ENCODE peak calls at places on chromosomes 16 and 17, in seven cellular contexts. P is amygdala; F is sigmoid colon; B is activated T-cell treated with anti-CD3 and anti-CD28 coated beads, Interleukin-2, amount 50 U/mL, for 4 hours; S is activated CD4-positive, alpha-beta T cell treated with anti-CD3 and anti-CD28 coated beads for 1 hour; I is memory B cell; T is AG04449. R is an unnamed sample.

GRCh38 chr17:81939218-81939617 is 2.1 kb upstream of the PYCR1 start:
- DNase-seq in P (no peak), F (no peak), B (no peak), S (no peak), I (no peak), T (no peak), R (no peak)

GRCh38 chr17:60510031-60510430 is 16.0 kb downstream of the APPBP2 start:
- DNase-seq in P (no peak), F (no peak), B (no peak), S (no peak), I (no peak), T (no peak), R (no peak)

GRCh38 chr17:61349350-61349749 is 50.3 kb upstream of the TBX2 start:
- DNase-seq in P (no peak), F (no peak), B (no peak), S (no peak), I (no peak), T (no peak), R (no peak)

GRCh38 chr17:13575466-13575865 is 26.3 kb downstream of the HS3ST3A1 start:
- DNase-seq in P (no peak), F (no peak), B (no peak), S (no peak), I (no peak), T (no peak), R (no peak)

GRCh38 chr16:70476272-70477020 is 22.1 kb downstream of the FCSK start:
- DNase-seq in P (no peak), F (no peak), B (no peak), S (no peak), I (no peak), T (peak), R (no peak)

GRCh38 chr17:76542566-76542971 is 2.7 kb downstream of the PRCD start:
- DNase-seq in P (no peak), F (no peak), B (no peak), S (no peak), I (no peak), T (no peak), R (no peak)

GRCh38 chr17:82228842-82229685 is at the start of gene SLC16A3:
- DNase-seq in P (no peak), F (peak), B (peak), S (peak), I (peak), T (no peak), R (peak)

GRCh38 chr17:76467366-76467765 is at the start of gene AANAT:
- DNase-seq in P (no peak), F (no peak), B (no peak), S (no peak), I (no peak), T (no peak), R (no peak)

GRCh38 chr16:57740423-57741071 is 5.0 kb downstream of the KATNB1 start:
- DNase-seq in P (no peak), F (no peak), B (no peak), S (no peak), I (no peak), T (no peak), R (no peak)

R was measured in frontal cortex.